ENCODE peak calls at places on chromosomes 12 and 14, in seven cellular contexts. One of them, this sample, is unnamed.
A peak's percentile ranks its signal among the peaks of the same experiment; 100 is the strongest.

GRCh38 chr12:57171668-57172067 is 24.2 kb upstream of the LRP1-AS start:
- DNase-seq in SK-N-SH: no peak
- DNase-seq in HCT116: no peak
- DNase-seq in HepG2: no peak
- DNase-seq in H1: no peak
- DNase-seq in GM12878: no peak
- DNase-seq in NT2/D1: no peak
- DNase-seq in this sample: no peak

GRCh38 chr12:25889185-25889584 is 69.3 kb upstream of the RASSF8 start:
- DNase-seq in HepG2: no peak
- DNase-seq in GM12878: no peak
- DNase-seq in H1: no peak
- DNase-seq in HCT116: no peak
- DNase-seq in NT2/D1: no peak
- DNase-seq in SK-N-SH: no peak
- DNase-seq in this sample: no peak

GRCh38 chr14:50932592-50933500 is 11.4 kb downstream of the PYGL start:
- DNase-seq in GM12878: no peak
- DNase-seq in SK-N-SH: no peak
- DNase-seq in HCT116: no peak
- DNase-seq in HepG2: no peak
- DNase-seq in NT2/D1: no peak
- DNase-seq in H1: no peak
- DNase-seq in this sample: no peak

GRCh38 chr12:47164730-47165439 is 85.1 kb upstream of the AMIGO2 start:
- DNase-seq in HepG2: no peak
- DNase-seq in H1: no peak
- DNase-seq in GM12878: no peak
- DNase-seq in HCT116: no peak
- DNase-seq in SK-N-SH: no peak
- DNase-seq in NT2/D1: no peak
- DNase-seq in this sample: no peak

GRCh38 chr14:97071177-97071576 is 274.0 kb downstream of the VRK1 start:
- DNase-seq in GM12878: no peak
- DNase-seq in H1: no peak
- DNase-seq in SK-N-SH: no peak
- DNase-seq in HCT116: no peak
- DNase-seq in HepG2: no peak
- DNase-seq in NT2/D1: no peak
- DNase-seq in this sample: no peak

GRCh38 chr12:80269953-80270552 is 170.7 kb downstream of the OTOGL start:
- DNase-seq in H1: no peak
- DNase-seq in GM12878: no peak
- DNase-seq in NT2/D1: peak; percentile 28
- DNase-seq in SK-N-SH: peak; percentile 10
- DNase-seq in HCT116: peak; percentile 23
- DNase-seq in HepG2: peak; percentile 24
- DNase-seq in this sample: peak; percentile 41

GRCh38 chr14:39266589-39266870 is 32.8 kb downstream of the MIA2 start:
- DNase-seq in NT2/D1: no peak
- DNase-seq in H1: peak; percentile 76
- DNase-seq in HCT116: no peak
- DNase-seq in SK-N-SH: no peak
- DNase-seq in HepG2: peak; percentile 96
- DNase-seq in GM12878: no peak
- DNase-seq in this sample: peak; percentile 49

GRCh38 chr14:74636424-74637183 is 24.6 kb upstream of the LTBP2 start:
- DNase-seq in SK-N-SH: no peak
- DNase-seq in NT2/D1: no peak
- DNase-seq in HCT116: no peak
- DNase-seq in HepG2: no peak
- DNase-seq in H1: no peak
- DNase-seq in GM12878: no peak
- DNase-seq in this sample: no peak

GRCh38 chr14:29216774-29217232 is 450.2 kb downstream of the FOXG1 start:
- DNase-seq in SK-N-SH: no peak
- DNase-seq in NT2/D1: no peak
- DNase-seq in H1: no peak
- DNase-seq in HepG2: no peak
- DNase-seq in GM12878: no peak
- DNase-seq in HCT116: no peak
- DNase-seq in this sample: no peak

GRCh38 chr12:71754461-71755145 is at the start of gene RAB21:
- DNase-seq in NT2/D1: peak; percentile 98
- DNase-seq in HCT116: peak; percentile 92
- DNase-seq in H1: peak; percentile 98
- DNase-seq in HepG2: peak; percentile 94
- DNase-seq in GM12878: peak; percentile 70
- DNase-seq in SK-N-SH: peak; percentile 98
- DNase-seq in this sample: peak; percentile 96

GRCh38 chr12:71759941-71760340 is 5.3 kb downstream of the RAB21 start:
- DNase-seq in HepG2: no peak
- DNase-seq in HCT116: no peak
- DNase-seq in H1: no peak
- DNase-seq in GM12878: no peak
- DNase-seq in NT2/D1: no peak
- DNase-seq in SK-N-SH: no peak
- DNase-seq in this sample: no peak

GRCh38 chr12:71752887-71753286 is 1.8 kb upstream of the RAB21 start:
- DNase-seq in SK-N-SH: no peak
- DNase-seq in H1: no peak
- DNase-seq in HepG2: no peak
- DNase-seq in HCT116: no peak
- DNase-seq in GM12878: no peak
- DNase-seq in NT2/D1: no peak
- DNase-seq in this sample: peak; percentile 52

GRCh38 chr12:71755146-71755892 is 656 bp downstream of the RAB21 start:
- DNase-seq in GM12878: peak; percentile 30
- DNase-seq in H1: no peak
- DNase-seq in HCT116: no peak
- DNase-seq in SK-N-SH: peak; percentile 18
- DNase-seq in HepG2: peak; percentile 18
- DNase-seq in NT2/D1: no peak
- DNase-seq in this sample: peak; percentile 53

GRCh38 chr12:71756054-71756675 is 1.5 kb downstream of the RAB21 start:
- DNase-seq in H1: no peak
- DNase-seq in GM12878: no peak
- DNase-seq in SK-N-SH: no peak
- DNase-seq in HepG2: no peak
- DNase-seq in NT2/D1: no peak
- DNase-seq in HCT116: no peak
- DNase-seq in this sample: no peak
- TF ChIP-seq YY1 in H1: no peak
- TF ChIP-seq YY1 in GM12878: no peak
- TF ChIP-seq YY1 in SK-N-SH: no peak
- TF ChIP-seq YY1 in HepG2: no peak
- TF ChIP-seq YY1 in NT2/D1: no peak
- TF ChIP-seq YY1 in HCT116: no peak
- TF ChIP-seq YY1 in this sample: no peak

GRCh38 chr14:101017209-101017608 is 113.7 kb upstream of the RTL1 start:
- DNase-seq in GM12878: no peak
- DNase-seq in NT2/D1: peak; percentile 8
- DNase-seq in SK-N-SH: no peak
- DNase-seq in HCT116: no peak
- DNase-seq in HepG2: no peak
- DNase-seq in H1: peak; percentile 23
- DNase-seq in this sample: no peak
- TF ChIP-seq YY1 in GM12878: no peak
- TF ChIP-seq YY1 in NT2/D1: no peak
- TF ChIP-seq YY1 in SK-N-SH: no peak
- TF ChIP-seq YY1 in HCT116: no peak
- TF ChIP-seq YY1 in HepG2: no peak
- TF ChIP-seq YY1 in H1: no peak
- TF ChIP-seq YY1 in this sample: no peak

GRCh38 chr12:127411141-127411915 is 855.6 kb upstream of the TMEM132C start:
- DNase-seq in H1: no peak
- DNase-seq in GM12878: no peak
- DNase-seq in NT2/D1: no peak
- DNase-seq in HepG2: no peak
- DNase-seq in HCT116: no peak
- DNase-seq in SK-N-SH: no peak
- DNase-seq in this sample: no peak
- TF ChIP-seq YY1 in H1: no peak
- TF ChIP-seq YY1 in GM12878: no peak
- TF ChIP-seq YY1 in NT2/D1: no peak
- TF ChIP-seq YY1 in HepG2: no peak
- TF ChIP-seq YY1 in HCT116: no peak
- TF ChIP-seq YY1 in SK-N-SH: no peak
- TF ChIP-seq YY1 in this sample: no peak

GRCh38 chr12:120748242-120748641 is 22.6 kb downstream of the ACADS start:
- DNase-seq in SK-N-SH: no peak
- DNase-seq in GM12878: no peak
- DNase-seq in HCT116: no peak
- DNase-seq in H1: no peak
- DNase-seq in HepG2: peak; percentile 34
- DNase-seq in NT2/D1: no peak
- DNase-seq in this sample: no peak
- TF ChIP-seq YY1 in SK-N-SH: no peak
- TF ChIP-seq YY1 in GM12878: no peak
- TF ChIP-seq YY1 in HCT116: no peak
- TF ChIP-seq YY1 in H1: no peak
- TF ChIP-seq YY1 in HepG2: no peak
- TF ChIP-seq YY1 in NT2/D1: no peak
- TF ChIP-seq YY1 in this sample: no peak

GRCh38 chr12:89781961-89782360 is 73.3 kb upstream of the ATP2B1 start:
- DNase-seq in NT2/D1: no peak
- DNase-seq in GM12878: no peak
- DNase-seq in HCT116: no peak
- DNase-seq in HepG2: no peak
- DNase-seq in SK-N-SH: no peak
- DNase-seq in H1: no peak
- DNase-seq in this sample: no peak

GRCh38 chr12:89783321-89784060 is 74.9 kb upstream of the ATP2B1 start:
- DNase-seq in SK-N-SH: no peak
- DNase-seq in H1: no peak
- DNase-seq in GM12878: no peak
- DNase-seq in HCT116: no peak
- DNase-seq in NT2/D1: no peak
- DNase-seq in HepG2: no peak
- DNase-seq in this sample: no peak

GRCh38 chr12:89786177-89786810 is 77.7 kb upstream of the ATP2B1 start:
- DNase-seq in H1: no peak
- DNase-seq in GM12878: no peak
- DNase-seq in SK-N-SH: no peak
- DNase-seq in HCT116: no peak
- DNase-seq in HepG2: no peak
- DNase-seq in NT2/D1: no peak
- DNase-seq in this sample: no peak

GRCh38 chr12:89781161-89781560 is 72.5 kb upstream of the ATP2B1 start:
- DNase-seq in HepG2: no peak
- DNase-seq in HCT116: no peak
- DNase-seq in GM12878: no peak
- DNase-seq in SK-N-SH: no peak
- DNase-seq in H1: no peak
- DNase-seq in NT2/D1: no peak
- DNase-seq in this sample: no peak

DNA sequence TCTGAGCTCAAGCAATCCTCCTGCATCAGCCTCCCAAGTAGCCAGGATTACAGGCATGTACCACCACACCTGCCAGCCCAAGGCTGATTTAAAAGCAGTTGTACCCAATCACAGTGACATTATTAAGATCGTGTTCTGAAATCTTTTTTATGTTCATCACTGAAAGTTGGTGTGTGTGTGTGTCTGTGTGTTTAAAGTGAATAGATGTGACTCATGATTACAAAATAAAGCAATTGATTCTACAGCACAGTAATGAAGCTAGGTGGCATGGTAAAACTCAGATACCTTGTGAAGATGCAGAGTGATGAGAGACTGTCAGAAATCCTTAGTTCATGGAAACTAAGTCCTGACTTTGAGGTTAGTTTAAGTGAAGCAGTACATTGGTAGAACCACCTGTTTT is 74.2 kb upstream of the ATP2B1 start:
- DNase-seq in SK-N-SH: no peak
- DNase-seq in HCT116: no peak
- DNase-seq in NT2/D1: no peak
- DNase-seq in HepG2: no peak
- DNase-seq in H1: no peak
- DNase-seq in GM12878: no peak
- DNase-seq in this sample: no peak
- TF ChIP-seq YY1 in SK-N-SH: no peak
- TF ChIP-seq YY1 in HCT116: no peak
- TF ChIP-seq YY1 in NT2/D1: no peak
- TF ChIP-seq YY1 in HepG2: no peak
- TF ChIP-seq YY1 in H1: no peak
- TF ChIP-seq YY1 in GM12878: no peak
- TF ChIP-seq YY1 in this sample: no peak